ENCODE peak calls at places on chromosomes 4 and X, in nine cellular contexts. B, M, A, J, G, V, Y, N and U are unnamed samples.
A peak's percentile ranks its signal among the peaks of the same experiment; 100 is the strongest.

GRCh38 chr4:26093561-26093960 is 179.5 kb downstream of the SMIM20 start:
- DNase-seq in M (no peak), G (no peak), Y (no peak), V (no peak), N (no peak), A (no peak), B (no peak), J (no peak), U (no peak)

GRCh38 chr4:130043796-130044195 is 947.8 kb downstream of the C4orf33 start:
- DNase-seq in M (peak; percentile 41), N (no peak), J (no peak), A (no peak), B (no peak), G (no peak), Y (no peak), V (no peak), U (no peak)

GRCh38 chr4:73817341-73817740 is 19.1 kb upstream of the CXCL6 start:
- DNase-seq in J (no peak), A (no peak), M (no peak), G (no peak), N (no peak), V (no peak), Y (no peak), B (no peak), U (no peak)

GRCh38 chr4:13577660-13578059 is 33.4 kb upstream of the NKX3-2 start:
- DNase-seq in A (no peak), G (no peak), N (no peak), Y (no peak), B (no peak), J (no peak), V (no peak), M (no peak), U (no peak)

GRCh38 chr4:145887241-145887964 is 51.2 kb downstream of the ZNF827 start:
- DNase-seq in V (no peak), B (no peak), J (no peak), Y (no peak), M (peak; percentile 67), N (peak; percentile 51), G (no peak), A (no peak), U (no peak)

GRCh38 chr4:129064717-129065116 is 28.6 kb downstream of the SCLT1 start:
- DNase-seq in V (no peak), Y (no peak), N (peak; percentile 8), G (no peak), J (no peak), A (no peak), M (peak; percentile 13), B (no peak), U (no peak)

GRCh38 chr4:53591372-53591892 is at the start of gene LNX1:
- DNase-seq in M (no peak), A (no peak), G (no peak), B (peak; percentile 96), N (no peak), J (no peak), V (no peak), Y (no peak), U (peak; percentile 96)

GRCh38 chr4:8215001-8215427 is 15.9 kb downstream of the SH3TC1 start:
- DNase-seq in B (peak; percentile 73), V (no peak), G (no peak), A (no peak), N (peak; percentile 89), M (peak; percentile 48), J (no peak), Y (no peak), U (peak; percentile 35)

GRCh38 chrX:68421651-68422050 is 11.6 kb downstream of the OPHN1 start:
- DNase-seq in Y (no peak), J (no peak), N (no peak), B (no peak), G (no peak), A (no peak), V (no peak), M (no peak), U (no peak)

GRCh38 chr4:1767770-1768366 is 25.2 kb upstream of the FGFR3 start:
- DNase-seq in G (no peak), V (peak; percentile 52), N (peak; percentile 88), A (no peak), Y (peak; percentile 31), M (no peak), J (no peak), B (peak; percentile 47), U (no peak)

GRCh38 chrX:19214248-19214787 is 92.0 kb upstream of the ADGRG2 start:
- DNase-seq in B (no peak), G (no peak), Y (no peak), M (no peak), A (no peak), N (no peak), V (no peak), J (no peak), U (no peak)

GRCh38 chrX:25755179-25755578 is 383.0 kb upstream of the MAGEB18 start:
- DNase-seq in Y (no peak), A (no peak), V (no peak), N (no peak), G (no peak), B (no peak), M (no peak), J (no peak), U (no peak)